ENCODE peak calls at places on chromosomes 3 and 15, in ten cellular contexts. One of them, this sample, is unnamed.

GRCh38 chr3:161310649-161311423 is 60.5 kb downstream of the SPTSSB start:
- DNase-seq in fibroblast of lung: no peak
- DNase-seq in astrocyte: no peak
- DNase-seq in mucosa of descending colon: peak; percentile 38
- DNase-seq in fibroblast of mammary gland: no peak
- DNase-seq in choroid plexus epithelial cell: no peak
- DNase-seq in thyroid gland: no peak
- DNase-seq in HFF-Myc: no peak
- DNase-seq in brain microvascular endothelial cell: no peak
- DNase-seq in prostate gland: no peak
- DNase-seq in this sample: no peak

GRCh38 chr15:64311566-64311965 is 44.4 kb downstream of the CSNK1G1 start:
- DNase-seq in mucosa of descending colon: no peak
- DNase-seq in prostate gland: no peak
- DNase-seq in fibroblast of lung: no peak
- DNase-seq in astrocyte: no peak
- DNase-seq in HFF-Myc: no peak
- DNase-seq in thyroid gland: no peak
- DNase-seq in fibroblast of mammary gland: no peak
- DNase-seq in choroid plexus epithelial cell: no peak
- DNase-seq in brain microvascular endothelial cell: no peak
- DNase-seq in this sample: no peak

GRCh38 chr3:33437556-33438283 is 2.5 kb downstream of the UBP1 start:
- DNase-seq in mucosa of descending colon: peak; percentile 29
- DNase-seq in brain microvascular endothelial cell: peak; percentile 80
- DNase-seq in HFF-Myc: no peak
- DNase-seq in prostate gland: no peak
- DNase-seq in fibroblast of lung: peak; percentile 77
- DNase-seq in astrocyte: peak; percentile 67
- DNase-seq in choroid plexus epithelial cell: peak; percentile 72
- DNase-seq in fibroblast of mammary gland: peak; percentile 57
- DNase-seq in thyroid gland: peak; percentile 36
- DNase-seq in this sample: peak; percentile 54

GRCh38 chr3:11770105-11770476 is 76.6 kb downstream of the TAMM41 start:
- DNase-seq in prostate gland: peak; percentile 17
- DNase-seq in mucosa of descending colon: no peak
- DNase-seq in fibroblast of mammary gland: peak; percentile 9
- DNase-seq in thyroid gland: no peak
- DNase-seq in choroid plexus epithelial cell: peak; percentile 2
- DNase-seq in astrocyte: no peak
- DNase-seq in fibroblast of lung: no peak
- DNase-seq in brain microvascular endothelial cell: no peak
- DNase-seq in HFF-Myc: no peak
- DNase-seq in this sample: no peak

GRCh38 chr15:41423979-41424659 is 7.2 kb downstream of the RTF1 start:
- DNase-seq in astrocyte: no peak
- DNase-seq in choroid plexus epithelial cell: no peak
- DNase-seq in prostate gland: no peak
- DNase-seq in fibroblast of lung: no peak
- DNase-seq in brain microvascular endothelial cell: no peak
- DNase-seq in mucosa of descending colon: no peak
- DNase-seq in HFF-Myc: no peak
- DNase-seq in thyroid gland: no peak
- DNase-seq in fibroblast of mammary gland: no peak
- DNase-seq in this sample: no peak

GRCh38 chr3:144524531-144524930 is 552.9 kb downstream of the DIPK2A start:
- DNase-seq in prostate gland: no peak
- DNase-seq in choroid plexus epithelial cell: peak; percentile 38
- DNase-seq in astrocyte: no peak
- DNase-seq in HFF-Myc: no peak
- DNase-seq in brain microvascular endothelial cell: peak; percentile 6
- DNase-seq in mucosa of descending colon: no peak
- DNase-seq in thyroid gland: no peak
- DNase-seq in fibroblast of mammary gland: peak; percentile 46
- DNase-seq in fibroblast of lung: no peak
- DNase-seq in this sample: no peak

GRCh38 chr3:101825904-101826445 is 23.3 kb upstream of the NFKBIZ start:
- DNase-seq in mucosa of descending colon: no peak
- DNase-seq in HFF-Myc: no peak
- DNase-seq in fibroblast of mammary gland: peak; percentile 70
- DNase-seq in thyroid gland: no peak
- DNase-seq in choroid plexus epithelial cell: peak; percentile 36
- DNase-seq in astrocyte: no peak
- DNase-seq in prostate gland: no peak
- DNase-seq in brain microvascular endothelial cell: no peak
- DNase-seq in fibroblast of lung: peak; percentile 35
- DNase-seq in this sample: no peak

GRCh38 chr15:75732809-75733451 is 20.3 kb upstream of the CSPG4 start:
- DNase-seq in fibroblast of mammary gland: peak; percentile 64
- DNase-seq in fibroblast of lung: peak; percentile 51
- DNase-seq in thyroid gland: peak; percentile 65
- DNase-seq in choroid plexus epithelial cell: peak; percentile 84
- DNase-seq in prostate gland: peak; percentile 54
- DNase-seq in mucosa of descending colon: peak; percentile 79
- DNase-seq in HFF-Myc: no peak
- DNase-seq in brain microvascular endothelial cell: peak; percentile 66
- DNase-seq in astrocyte: peak; percentile 26
- DNase-seq in this sample: peak; percentile 75

GRCh38 chr3:43883729-43884396 is 193.1 kb downstream of the ABHD5 start:
- DNase-seq in fibroblast of lung: no peak
- DNase-seq in HFF-Myc: no peak
- DNase-seq in thyroid gland: peak; percentile 91
- DNase-seq in prostate gland: peak; percentile 17
- DNase-seq in brain microvascular endothelial cell: no peak
- DNase-seq in fibroblast of mammary gland: no peak
- DNase-seq in astrocyte: no peak
- DNase-seq in choroid plexus epithelial cell: no peak
- DNase-seq in mucosa of descending colon: no peak
- DNase-seq in this sample: no peak

GRCh38 chr3:43876648-43877047 is 185.9 kb downstream of the ABHD5 start:
- DNase-seq in thyroid gland: no peak
- DNase-seq in prostate gland: no peak
- DNase-seq in choroid plexus epithelial cell: no peak
- DNase-seq in fibroblast of lung: no peak
- DNase-seq in mucosa of descending colon: no peak
- DNase-seq in HFF-Myc: no peak
- DNase-seq in fibroblast of mammary gland: no peak
- DNase-seq in brain microvascular endothelial cell: no peak
- DNase-seq in astrocyte: no peak
- DNase-seq in this sample: no peak

GRCh38 chr3:43874290-43874689 is 183.6 kb downstream of the ABHD5 start:
- DNase-seq in astrocyte: no peak
- DNase-seq in HFF-Myc: no peak
- DNase-seq in fibroblast of mammary gland: peak; percentile 18
- DNase-seq in brain microvascular endothelial cell: no peak
- DNase-seq in choroid plexus epithelial cell: no peak
- DNase-seq in mucosa of descending colon: no peak
- DNase-seq in fibroblast of lung: no peak
- DNase-seq in prostate gland: no peak
- DNase-seq in thyroid gland: no peak
- DNase-seq in this sample: no peak

GRCh38 chr3:43882976-43883680 is 192.4 kb downstream of the ABHD5 start:
- DNase-seq in thyroid gland: no peak
- DNase-seq in mucosa of descending colon: no peak
- DNase-seq in fibroblast of lung: no peak
- DNase-seq in fibroblast of mammary gland: no peak
- DNase-seq in HFF-Myc: no peak
- DNase-seq in astrocyte: no peak
- DNase-seq in prostate gland: no peak
- DNase-seq in brain microvascular endothelial cell: no peak
- DNase-seq in choroid plexus epithelial cell: no peak
- DNase-seq in this sample: no peak

DNA sequence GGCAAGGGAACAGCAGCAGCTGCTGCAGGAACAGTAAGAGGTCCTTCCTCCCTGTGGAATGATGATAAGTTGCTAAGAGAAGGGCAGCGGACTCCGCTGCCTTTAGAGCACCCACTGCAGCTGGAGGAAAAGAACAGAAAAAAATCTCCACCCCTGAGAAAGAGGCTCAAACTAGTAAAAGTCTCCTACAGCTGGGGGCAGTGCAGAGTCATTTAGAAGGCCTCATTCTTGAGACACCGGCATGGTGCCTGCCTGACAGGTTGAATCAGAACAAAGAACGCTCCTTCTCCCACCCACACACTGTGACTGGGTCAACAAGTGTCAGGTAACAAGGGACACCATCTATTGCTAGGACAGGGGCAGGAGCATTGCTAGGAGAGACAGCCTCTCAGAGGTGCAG is 188.4 kb downstream of the ABHD5 start:
- DNase-seq in choroid plexus epithelial cell: peak; percentile 55
- DNase-seq in prostate gland: no peak
- DNase-seq in fibroblast of mammary gland: peak; percentile 34
- DNase-seq in HFF-Myc: no peak
- DNase-seq in mucosa of descending colon: peak; percentile 34
- DNase-seq in fibroblast of lung: no peak
- DNase-seq in brain microvascular endothelial cell: no peak
- DNase-seq in astrocyte: no peak
- DNase-seq in thyroid gland: peak; percentile 86
- DNase-seq in this sample: no peak
- TF ChIP-seq CTCF in choroid plexus epithelial cell: peak; percentile 67
- TF ChIP-seq CTCF in prostate gland: peak; percentile 17
- TF ChIP-seq CTCF in fibroblast of mammary gland: peak; percentile 47
- TF ChIP-seq CTCF in HFF-Myc: peak; percentile 20
- TF ChIP-seq CTCF in mucosa of descending colon: no peak
- TF ChIP-seq CTCF in fibroblast of lung: no peak
- TF ChIP-seq CTCF in brain microvascular endothelial cell: peak; percentile 64
- TF ChIP-seq CTCF in astrocyte: peak; percentile 19
- TF ChIP-seq CTCF in thyroid gland: peak; percentile 54
- TF ChIP-seq CTCF in this sample: peak; percentile 25

DNA sequence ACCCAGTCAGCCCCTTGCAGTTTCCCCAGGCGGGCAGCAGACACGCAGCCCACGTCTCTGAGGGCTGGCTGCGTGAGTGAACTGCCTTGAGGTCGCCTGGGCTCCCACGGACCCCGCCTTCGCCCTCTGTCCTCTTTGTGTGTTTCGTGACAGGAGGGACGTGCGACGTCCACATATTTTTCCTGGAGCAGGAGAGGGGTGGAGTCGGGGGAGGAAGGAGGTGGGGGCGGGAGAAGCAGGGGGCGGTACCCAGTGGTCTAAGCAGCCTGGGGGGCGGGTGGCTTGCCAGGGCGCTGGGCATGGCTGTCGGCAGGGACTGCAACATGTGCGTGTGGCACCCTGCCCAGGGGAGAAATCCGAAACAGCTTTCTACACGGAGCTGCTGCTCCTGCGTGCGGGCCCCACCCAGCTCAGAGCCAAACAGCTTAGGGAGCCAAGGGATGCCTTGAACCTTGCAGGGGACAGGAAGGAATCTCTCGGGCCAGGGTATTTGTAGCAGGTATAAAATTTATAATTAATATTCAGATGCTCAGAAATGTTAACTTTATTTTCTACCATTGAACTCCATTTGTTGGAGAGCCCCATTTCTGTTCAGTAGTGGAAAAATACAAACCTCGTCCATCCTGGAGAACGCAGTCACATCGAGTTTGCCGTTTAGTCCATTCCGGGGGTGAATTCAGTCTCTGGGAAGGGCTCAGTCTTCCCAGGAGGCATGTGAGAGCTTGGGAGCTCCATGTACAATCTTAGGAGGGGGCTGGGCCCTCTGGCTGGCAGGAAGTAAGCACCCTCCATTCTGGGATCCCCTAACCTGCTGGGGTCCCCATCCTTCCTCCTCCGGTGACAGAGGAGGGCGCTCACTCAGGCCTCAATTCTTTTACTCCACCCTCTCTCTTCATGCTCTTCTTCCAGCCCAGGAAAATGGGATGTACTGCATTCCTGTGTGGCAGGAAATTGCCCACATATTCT is 79.1 kb upstream of the MEF2A start:
- DNase-seq in astrocyte: peak; percentile 49
- DNase-seq in brain microvascular endothelial cell: no peak
- DNase-seq in prostate gland: peak; percentile 80
- DNase-seq in mucosa of descending colon: peak; percentile 57
- DNase-seq in fibroblast of mammary gland: peak; percentile 48
- DNase-seq in HFF-Myc: peak; percentile 72
- DNase-seq in thyroid gland: peak; percentile 85
- DNase-seq in choroid plexus epithelial cell: no peak
- DNase-seq in fibroblast of lung: peak; percentile 64
- DNase-seq in this sample: peak; percentile 48
- H3K4me3 ChIP-seq in astrocyte: peak overlapping the region; percentile 44
- H3K4me3 ChIP-seq in brain microvascular endothelial cell: peak overlapping the region; percentile 53
- H3K4me3 ChIP-seq in prostate gland: peak overlapping the region; percentile 22
- H3K4me3 ChIP-seq in mucosa of descending colon: no peak overlapping the region
- H3K4me3 ChIP-seq in fibroblast of mammary gland: peak overlapping the region; percentile 30
- H3K4me3 ChIP-seq in HFF-Myc: peak overlapping the region; percentile 33
- H3K4me3 ChIP-seq in thyroid gland: no peak overlapping the region
- H3K4me3 ChIP-seq in choroid plexus epithelial cell: peak overlapping the region; percentile 53
- H3K4me3 ChIP-seq in fibroblast of lung: peak overlapping the region; percentile 9
- H3K4me3 ChIP-seq in this sample: peak overlapping the region; percentile 49

GRCh38 chr3:71194785-71195184 is 388.7 kb downstream of the FOXP1 start:
- DNase-seq in choroid plexus epithelial cell: no peak
- DNase-seq in mucosa of descending colon: no peak
- DNase-seq in HFF-Myc: no peak
- DNase-seq in fibroblast of lung: no peak
- DNase-seq in thyroid gland: no peak
- DNase-seq in astrocyte: no peak
- DNase-seq in prostate gland: no peak
- DNase-seq in brain microvascular endothelial cell: no peak
- DNase-seq in fibroblast of mammary gland: no peak
- DNase-seq in this sample: no peak

GRCh38 chr3:71191031-71191482 is 392.5 kb downstream of the FOXP1 start:
- DNase-seq in astrocyte: no peak
- DNase-seq in fibroblast of mammary gland: no peak
- DNase-seq in mucosa of descending colon: no peak
- DNase-seq in brain microvascular endothelial cell: no peak
- DNase-seq in thyroid gland: no peak
- DNase-seq in prostate gland: peak; percentile 38
- DNase-seq in fibroblast of lung: no peak
- DNase-seq in HFF-Myc: no peak
- DNase-seq in choroid plexus epithelial cell: peak; percentile 51
- DNase-seq in this sample: peak; percentile 69

GRCh38 chr3:71197841-71198565 is 385.5 kb downstream of the FOXP1 start:
- DNase-seq in HFF-Myc: no peak
- DNase-seq in mucosa of descending colon: no peak
- DNase-seq in choroid plexus epithelial cell: no peak
- DNase-seq in thyroid gland: no peak
- DNase-seq in fibroblast of lung: peak; percentile 20
- DNase-seq in prostate gland: no peak
- DNase-seq in astrocyte: no peak
- DNase-seq in brain microvascular endothelial cell: no peak
- DNase-seq in fibroblast of mammary gland: no peak
- DNase-seq in this sample: no peak

GRCh38 chr3:71195492-71195891 is 388.0 kb downstream of the FOXP1 start:
- DNase-seq in astrocyte: peak; percentile 86
- DNase-seq in fibroblast of mammary gland: peak; percentile 59
- DNase-seq in brain microvascular endothelial cell: peak; percentile 72
- DNase-seq in thyroid gland: peak; percentile 21
- DNase-seq in mucosa of descending colon: no peak
- DNase-seq in fibroblast of lung: peak; percentile 89
- DNase-seq in HFF-Myc: peak; percentile 29
- DNase-seq in choroid plexus epithelial cell: peak; percentile 88
- DNase-seq in prostate gland: no peak
- DNase-seq in this sample: peak; percentile 61
- TF ChIP-seq CTCF in astrocyte: no peak
- TF ChIP-seq CTCF in fibroblast of mammary gland: no peak
- TF ChIP-seq CTCF in brain microvascular endothelial cell: peak; percentile 25
- TF ChIP-seq CTCF in thyroid gland: no peak
- TF ChIP-seq CTCF in mucosa of descending colon: no peak
- TF ChIP-seq CTCF in fibroblast of lung: no peak
- TF ChIP-seq CTCF in HFF-Myc: no peak
- TF ChIP-seq CTCF in choroid plexus epithelial cell: no peak
- TF ChIP-seq CTCF in prostate gland: no peak
- TF ChIP-seq CTCF in this sample: no peak

GRCh38 chr15:77818484-77819270 is 186.0 kb upstream of the LINGO1 start:
- DNase-seq in thyroid gland: no peak
- DNase-seq in HFF-Myc: no peak
- DNase-seq in astrocyte: no peak
- DNase-seq in mucosa of descending colon: no peak
- DNase-seq in choroid plexus epithelial cell: no peak
- DNase-seq in fibroblast of mammary gland: no peak
- DNase-seq in prostate gland: no peak
- DNase-seq in brain microvascular endothelial cell: no peak
- DNase-seq in fibroblast of lung: no peak
- DNase-seq in this sample: no peak

GRCh38 chr15:77821959-77822256 is 189.2 kb upstream of the LINGO1 start:
- DNase-seq in thyroid gland: no peak
- DNase-seq in choroid plexus epithelial cell: no peak
- DNase-seq in brain microvascular endothelial cell: no peak
- DNase-seq in astrocyte: no peak
- DNase-seq in HFF-Myc: no peak
- DNase-seq in prostate gland: no peak
- DNase-seq in fibroblast of mammary gland: no peak
- DNase-seq in mucosa of descending colon: no peak
- DNase-seq in fibroblast of lung: no peak
- DNase-seq in this sample: no peak

GRCh38 chr15:77821188-77821958 is 188.7 kb upstream of the LINGO1 start:
- DNase-seq in astrocyte: peak; percentile 27
- DNase-seq in thyroid gland: peak; percentile 51
- DNase-seq in fibroblast of lung: peak; percentile 49
- DNase-seq in fibroblast of mammary gland: peak; percentile 53
- DNase-seq in HFF-Myc: peak; percentile 4
- DNase-seq in mucosa of descending colon: peak; percentile 77
- DNase-seq in prostate gland: peak; percentile 47
- DNase-seq in brain microvascular endothelial cell: peak; percentile 54
- DNase-seq in choroid plexus epithelial cell: peak; percentile 79
- DNase-seq in this sample: peak; percentile 56

GRCh38 chr15:77819271-77819806 is 186.6 kb upstream of the LINGO1 start:
- DNase-seq in choroid plexus epithelial cell: no peak
- DNase-seq in astrocyte: no peak
- DNase-seq in thyroid gland: no peak
- DNase-seq in HFF-Myc: no peak
- DNase-seq in brain microvascular endothelial cell: no peak
- DNase-seq in fibroblast of lung: no peak
- DNase-seq in prostate gland: no peak
- DNase-seq in mucosa of descending colon: no peak
- DNase-seq in fibroblast of mammary gland: no peak
- DNase-seq in this sample: no peak

GRCh38 chr15:77819841-77820728 is 187.4 kb upstream of the LINGO1 start:
- DNase-seq in astrocyte: no peak
- DNase-seq in mucosa of descending colon: peak; percentile 46
- DNase-seq in prostate gland: no peak
- DNase-seq in brain microvascular endothelial cell: no peak
- DNase-seq in fibroblast of mammary gland: peak; percentile 6
- DNase-seq in HFF-Myc: no peak
- DNase-seq in thyroid gland: peak; percentile 35
- DNase-seq in choroid plexus epithelial cell: no peak
- DNase-seq in fibroblast of lung: peak; percentile 11
- DNase-seq in this sample: no peak
- H3K4me3 ChIP-seq in astrocyte: no peak overlapping the region
- H3K4me3 ChIP-seq in mucosa of descending colon: no peak overlapping the region
- H3K4me3 ChIP-seq in prostate gland: peak overlapping the region; percentile 24
- H3K4me3 ChIP-seq in brain microvascular endothelial cell: no peak overlapping the region
- H3K4me3 ChIP-seq in fibroblast of mammary gland: no peak overlapping the region
- H3K4me3 ChIP-seq in HFF-Myc: no peak overlapping the region
- H3K4me3 ChIP-seq in thyroid gland: no peak overlapping the region
- H3K4me3 ChIP-seq in choroid plexus epithelial cell: no peak overlapping the region
- H3K4me3 ChIP-seq in fibroblast of lung: no peak overlapping the region
- H3K4me3 ChIP-seq in this sample: no peak overlapping the region

This sample was measured in fibroblast of villous mesenchyme.